ENCODE peak calls at places on chromosomes 2 and 18, in seven cellular contexts. J, G, R, P, A, X and Y are unnamed samples.

GRCh38 chr2:18740428-18740827 is 151.1 kb upstream of the NT5C1B start:
- ATAC-seq in P (no peak), X (peak), J (no peak), G (peak), A (no peak), R (peak), Y (no peak)

GRCh38 chr2:156156580-156156979 is 175.9 kb downstream of the NR4A2 start:
- ATAC-seq in P (peak), J (no peak), A (no peak), X (no peak), R (no peak), G (no peak), Y (no peak)

GRCh38 chr18:36688020-36688965 is 140.5 kb downstream of the TPGS2 start:
- ATAC-seq in J (peak), A (peak), X (peak), G (peak), P (peak), R (peak), Y (peak)

GRCh38 chr2:206255003-206255402 is 19.5 kb upstream of the ZDBF2 start:
- ATAC-seq in A (no peak), R (no peak), J (no peak), X (no peak), P (no peak), G (no peak), Y (no peak)

GRCh38 chr2:153557211-153557610 is 78.6 kb upstream of the RPRM start:
- ATAC-seq in A (no peak), J (no peak), G (no peak), P (no peak), X (no peak), R (no peak), Y (no peak)

GRCh38 chr2:66069937-66070716 is 364.8 kb upstream of the MEIS1 start:
- ATAC-seq in X (no peak), R (no peak), A (no peak), J (no peak), G (no peak), P (no peak), Y (no peak)

GRCh38 chr2:221943078-221943810 is 355.6 kb downstream of the PAX3 start:
- ATAC-seq in P (peak), A (peak), J (no peak), X (peak), G (peak), R (peak), Y (no peak)

GRCh38 chr2:69119104-69119503 is 106.1 kb downstream of the ANTXR1 start:
- ATAC-seq in G (no peak), X (no peak), J (no peak), R (no peak), A (no peak), P (no peak), Y (peak)

GRCh38 chr2:107091163-107091864 is 205.3 kb upstream of the ST6GAL2 start:
- ATAC-seq in P (no peak), X (no peak), R (no peak), G (no peak), A (no peak), J (no peak), Y (peak)

GRCh38 chr2:108945969-108946368 is 43.1 kb downstream of the EDAR start:
- ATAC-seq in J (no peak), X (no peak), A (peak), G (peak), P (peak), R (peak), Y (no peak)

GRCh38 chr2:105438104-105438929 is 39.5 kb upstream of the FHL2 start:
- ATAC-seq in G (peak), R (peak), A (peak), X (peak), J (no peak), P (no peak), Y (peak)

GRCh38 chr2:30268296-30268871 is 37.0 kb downstream of the LBH start:
- ATAC-seq in P (peak), R (no peak), G (peak), J (no peak), X (no peak), A (peak), Y (no peak)

GRCh38 chr18:26405190-26405781 is 143.1 kb downstream of the KCTD1 start:
- ATAC-seq in A (peak), R (peak), G (peak), P (peak), X (no peak), J (no peak), Y (peak)

GRCh38 chr2:12155308-12156061 is 409.1 kb downstream of the LPIN1 start:
- ATAC-seq in G (peak), J (no peak), A (peak), R (peak), X (peak), P (peak), Y (peak)

GRCh38 chr2:65390134-65390533 is 42.3 kb downstream of the SPRED2 start:
- ATAC-seq in J (peak), X (no peak), P (no peak), G (no peak), R (no peak), A (no peak), Y (no peak)

GRCh38 chr2:73033766-73034381 is 37.6 kb downstream of the SFXN5 start:
- ATAC-seq in R (no peak), G (no peak), P (no peak), J (no peak), X (no peak), A (no peak), Y (no peak)

GRCh38 chr2:200699310-200699709 is 112.4 kb upstream of the BZW1 start:
- ATAC-seq in G (no peak), J (no peak), P (no peak), X (no peak), R (no peak), A (no peak), Y (no peak)

GRCh38 chr2:3535467-3535793 is 16.1 kb upstream of the ADI1 start:
- ATAC-seq in R (no peak), J (no peak), G (no peak), P (no peak), X (no peak), A (no peak), Y (no peak)

GRCh38 chr2:239213420-239214101 is 187.3 kb downstream of the HDAC4 start:
- ATAC-seq in P (no peak), J (no peak), G (no peak), X (no peak), R (no peak), A (no peak), Y (no peak)